ENCODE peak calls at places on chromosomes 12 and 14, in six cellular contexts. K is cardiac muscle cell, X is osteoblast, G is body of pancreas, E is adrenal gland, Z is neural progenitor cell. O is an unnamed sample.

GRCh38 chr12:111598637-111599458 is at the start of gene ATXN2:
- DNase-seq in K (peak), X (peak), G (peak), E (peak), Z (peak), O (no peak)

GRCh38 chr12:54603173-54603814 is 14.8 kb upstream of the PPP1R1A start:
- DNase-seq in K (peak), X (no peak), G (peak), E (peak), Z (peak), O (no peak)

GRCh38 chr14:35750202-35750904 is 58.7 kb downstream of the RALGAPA1 start:
- DNase-seq in K (no peak), X (no peak), G (no peak), E (no peak), Z (no peak), O (no peak)

GRCh38 chr14:67738740-67739504 is 37.2 kb downstream of the RDH12 start:
- DNase-seq in K (peak), X (peak), G (peak), E (peak), Z (no peak), O (peak)

GRCh38 chr14:93974833-93975232 is 1.5 kb downstream of the ASB2 start:
- DNase-seq in K (no peak), X (no peak), G (no peak), E (no peak), Z (no peak), O (no peak)

GRCh38 chr12:26704214-26704613 is 128.8 kb downstream of the ITPR2 start:
- DNase-seq in K (no peak), X (no peak), G (no peak), E (no peak), Z (no peak), O (no peak)

GRCh38 chr12:124784871-124785572 is 78.6 kb downstream of the SCARB1 start:
- DNase-seq in K (no peak), X (peak), G (no peak), E (no peak), Z (no peak), O (no peak)

GRCh38 chr12:53928054-53928879 is 10.4 kb upstream of the HOXC13 start:
- DNase-seq in K (no peak), X (no peak), G (no peak), E (no peak), Z (no peak), O (no peak)

GRCh38 chr14:69242311-69243224 is 17.4 kb upstream of the GALNT16 start:
- DNase-seq in K (peak), X (peak), G (peak), E (peak), Z (peak), O (peak)

GRCh38 chr12:546920-547845 is 87.4 kb downstream of the B4GALNT3 start:
- DNase-seq in K (peak), X (peak), G (peak), E (peak), Z (peak), O (no peak)

GRCh38 chr12:104526320-104526719 is 69.6 kb downstream of the CHST11 start:
- DNase-seq in K (no peak), X (peak), G (no peak), E (no peak), Z (peak), O (no peak)

GRCh38 chr14:64649383-64649998 is 54.7 kb upstream of the PLEKHG3 start:
- DNase-seq in K (peak), X (no peak), G (peak), E (peak), Z (no peak), O (no peak)

GRCh38 chr12:80472912-80473500 is 29.0 kb downstream of the PTPRQ start:
- DNase-seq in K (peak), X (peak), G (no peak), E (peak), Z (peak), O (peak)

GRCh38 chr12:33116284-33116683 is 219.7 kb upstream of the PKP2 start:
- DNase-seq in K (no peak), X (no peak), G (no peak), E (no peak), Z (no peak), O (no peak)

GRCh38 chr14:97266653-97267052 is 469.5 kb downstream of the VRK1 start:
- DNase-seq in K (no peak), X (no peak), G (no peak), E (peak), Z (no peak), O (no peak)

GRCh38 chr12:72261885-72262284 is 10.3 kb upstream of the TRHDE start:
- DNase-seq in K (no peak), X (no peak), G (no peak), E (no peak), Z (no peak), O (no peak)

GRCh38 chr14:37129047-37129446 is 43.4 kb downstream of the SLC25A21 start:
- DNase-seq in K (no peak), X (no peak), G (no peak), E (no peak), Z (no peak), O (no peak)

DNA sequence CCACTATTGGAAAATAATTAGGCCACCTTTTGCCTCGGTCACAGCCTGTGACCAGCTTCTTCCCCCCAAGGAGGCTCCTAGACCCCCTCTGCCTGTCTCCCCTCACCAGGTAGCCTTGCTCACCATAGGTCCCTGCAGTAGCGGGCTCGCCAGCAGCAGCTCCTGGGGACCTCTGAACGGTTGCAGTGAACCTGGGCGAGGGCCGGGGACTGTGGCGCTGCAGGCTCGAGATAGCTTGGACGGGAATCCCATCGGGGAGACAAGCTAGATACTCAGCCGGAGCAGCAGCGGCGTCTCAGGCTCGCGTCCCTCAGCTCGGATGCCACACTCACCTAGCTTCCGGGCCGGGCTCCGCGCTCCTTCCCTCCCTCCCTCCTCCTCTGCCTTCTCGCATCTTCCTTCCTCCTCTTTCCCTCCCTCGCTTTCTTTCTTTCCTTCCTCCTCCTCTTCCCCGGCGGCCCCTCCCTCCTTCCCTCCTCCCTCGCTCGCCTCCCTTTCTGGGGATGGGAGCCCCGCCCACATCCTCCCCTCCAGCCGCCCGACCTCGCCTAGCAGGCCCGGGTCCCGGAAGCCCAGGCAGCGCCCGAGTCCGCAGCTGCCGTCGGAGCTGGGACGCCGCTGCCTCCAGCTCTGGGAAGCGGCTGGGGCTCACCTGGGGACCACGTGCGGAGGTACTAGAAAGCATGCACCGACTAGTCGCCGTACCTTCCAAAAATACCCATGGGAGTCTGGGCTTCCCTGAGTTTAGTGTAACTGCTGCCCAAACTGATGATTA is at the start of gene BMP4:
- DNase-seq in K (peak), X (peak), G (peak), E (peak), Z (peak), O (no peak)
- H3K27ac ChIP-seq in K (no peak), X (no peak), G (no peak), E (peak), Z (no peak), O (peak)

DNA sequence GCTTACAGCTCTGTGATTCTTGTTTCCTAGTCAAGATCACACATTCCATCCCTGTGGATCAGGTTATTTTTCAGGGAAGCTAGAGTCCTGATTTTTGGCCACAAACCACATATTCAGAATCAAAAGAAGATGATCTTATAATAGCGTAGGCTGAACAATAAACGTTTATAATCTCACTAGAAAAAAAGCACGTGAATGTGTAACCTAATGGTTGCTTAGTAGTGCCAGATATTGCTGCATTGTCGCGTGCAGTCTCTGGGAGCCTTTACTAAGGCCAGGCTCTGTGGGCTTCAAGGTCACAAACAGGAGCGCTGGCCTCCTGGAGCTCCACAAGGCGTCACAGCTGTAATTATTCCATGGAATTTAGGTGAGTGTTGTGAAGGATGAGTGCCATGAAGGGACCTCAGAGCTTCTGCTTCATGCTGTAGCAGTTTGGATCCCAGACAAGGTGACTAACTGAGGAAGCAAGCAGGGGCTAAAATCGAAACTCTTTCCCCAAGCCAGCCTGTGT is 17.4 kb downstream of the CDKN1B start:
- DNase-seq in K (no peak), X (no peak), G (peak), E (no peak), Z (no peak), O (no peak)
- H3K27ac ChIP-seq in K (peak), X (peak), G (peak), E (peak), Z (no peak), O (no peak)

GRCh38 chr12:93594766-93595165 is 22.3 kb downstream of the SOCS2 start:
- DNase-seq in K (no peak), X (no peak), G (no peak), E (no peak), Z (no peak), O (no peak)

GRCh38 chr12:93593833-93594232 is 21.4 kb downstream of the SOCS2 start:
- DNase-seq in K (no peak), X (no peak), G (no peak), E (no peak), Z (no peak), O (no peak)

GRCh38 chr12:93597608-93598007 is 25.1 kb downstream of the SOCS2 start:
- DNase-seq in K (no peak), X (no peak), G (no peak), E (no peak), Z (no peak), O (no peak)

GRCh38 chr12:93592641-93593396 is 20.3 kb downstream of the SOCS2 start:
- DNase-seq in K (no peak), X (peak), G (no peak), E (no peak), Z (no peak), O (no peak)

GRCh38 chr12:93595336-93595735 is 22.9 kb downstream of the SOCS2 start:
- DNase-seq in K (no peak), X (no peak), G (no peak), E (no peak), Z (no peak), O (no peak)
- H3K27ac ChIP-seq in K (no peak), X (peak), G (no peak), E (peak), Z (no peak), O (no peak)

GRCh38 chr12:1966561-1967211 is 37.6 kb downstream of the DCP1B start:
- DNase-seq in K (no peak), X (no peak), G (no peak), E (no peak), Z (no peak), O (no peak)

DNA sequence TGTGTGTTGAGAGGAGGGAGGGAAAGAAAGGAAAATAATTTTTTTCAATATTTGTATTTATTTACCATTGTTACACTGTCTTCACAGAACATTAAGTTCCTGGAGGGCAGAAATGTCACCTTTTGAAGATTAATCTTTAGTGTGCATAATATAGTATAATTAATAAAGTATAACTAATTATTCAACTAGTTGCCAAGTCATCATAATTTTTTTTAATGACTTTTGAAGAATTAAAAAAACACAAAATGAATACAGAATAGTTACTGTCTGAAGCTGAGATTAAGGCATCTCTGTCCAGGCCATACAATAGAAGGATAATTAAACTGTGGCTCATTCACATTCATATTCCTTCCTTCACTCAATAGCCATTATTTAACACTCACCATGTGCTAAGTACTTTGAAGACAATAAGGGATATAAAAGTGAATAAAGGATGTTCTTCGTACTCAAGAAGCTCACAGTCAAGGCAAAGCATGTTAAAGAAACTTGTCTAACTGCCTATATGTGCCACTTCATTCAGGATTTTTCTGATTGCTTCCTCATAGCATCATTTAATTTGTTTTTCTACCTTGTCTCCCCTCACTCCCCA is 41.7 kb downstream of the DCP1B start:
- DNase-seq in K (no peak), X (no peak), G (no peak), E (no peak), Z (no peak), O (no peak)
- H3K27ac ChIP-seq in K (no peak), X (no peak), G (no peak), E (no peak), Z (no peak), O (no peak)

GRCh38 chr12:69240625-69240984 is 1.2 kb downstream of the CPSF6 start:
- DNase-seq in K (peak), X (peak), G (no peak), E (no peak), Z (peak), O (no peak)
- H3K27ac ChIP-seq in K (peak), X (peak), G (peak), E (peak), Z (peak), O (peak)

DNA sequence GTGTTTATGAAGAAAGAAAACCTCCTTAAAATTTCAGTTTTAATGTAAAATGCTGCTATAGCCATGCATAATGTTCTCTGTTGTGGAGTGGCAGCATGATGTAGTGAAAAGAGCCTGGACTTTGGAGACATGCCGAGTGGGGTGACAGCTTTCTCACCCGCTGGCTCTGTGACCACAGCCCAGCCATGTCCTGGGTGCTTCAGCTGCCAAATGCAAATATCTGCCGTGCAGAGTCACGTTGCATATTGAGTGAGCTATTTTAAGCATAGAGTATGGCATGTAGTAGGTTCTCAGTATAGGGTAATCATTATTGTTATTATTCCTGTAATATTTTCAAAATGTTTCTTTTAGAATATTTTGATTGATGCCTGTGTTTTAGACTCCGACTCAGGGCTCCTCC is 15.5 kb upstream of the TCTN2 start:
- DNase-seq in K (no peak), X (peak), G (no peak), E (no peak), Z (no peak), O (no peak)
- H3K27ac ChIP-seq in K (no peak), X (no peak), G (no peak), E (no peak), Z (no peak), O (no peak)

GRCh38 chr12:31647106-31647505 is 12.4 kb upstream of the ETFBKMT start:
- DNase-seq in K (no peak), X (peak), G (no peak), E (no peak), Z (no peak), O (peak)
- H3K27ac ChIP-seq in K (peak), X (no peak), G (no peak), E (no peak), Z (no peak), O (peak)